ENCODE peak calls at places on chromosomes 7 and 10, in four cellular contexts. One of them, this sample, is unnamed.

GRCh38 chr7:52257890-52258289 is 777.5 kb upstream of the POM121L12 start:
- DNase-seq in neural progenitor cell: no peak
- DNase-seq in Panc1: no peak
- DNase-seq in fibroblast of lung: no peak
- DNase-seq in this sample: no peak

GRCh38 chr7:128115326-128115820 is 84.1 kb upstream of the LRRC4 start:
- DNase-seq in neural progenitor cell: no peak
- DNase-seq in Panc1: no peak
- DNase-seq in fibroblast of lung: no peak
- DNase-seq in this sample: no peak

GRCh38 chr7:117269895-117270294 is 53.0 kb downstream of the WNT2 start:
- DNase-seq in neural progenitor cell: no peak
- DNase-seq in Panc1: no peak
- DNase-seq in fibroblast of lung: peak; percentile 89
- DNase-seq in this sample: no peak

GRCh38 chr7:132189881-132190280 is 386.4 kb downstream of the PLXNA4 start:
- DNase-seq in neural progenitor cell: no peak
- DNase-seq in Panc1: no peak
- DNase-seq in fibroblast of lung: no peak
- DNase-seq in this sample: no peak

GRCh38 chr7:152862842-152863241 is 103.3 kb downstream of the ACTR3B start:
- DNase-seq in neural progenitor cell: no peak
- DNase-seq in Panc1: no peak
- DNase-seq in fibroblast of lung: no peak
- DNase-seq in this sample: no peak

GRCh38 chr7:95859434-95859833 is 87.1 kb downstream of the DYNC1I1 start:
- DNase-seq in neural progenitor cell: peak; percentile 18
- DNase-seq in Panc1: no peak
- DNase-seq in fibroblast of lung: peak; percentile 87
- DNase-seq in this sample: peak; percentile 50

GRCh38 chr7:81013036-81013435 is 94.2 kb upstream of the SEMA3C start:
- DNase-seq in neural progenitor cell: no peak
- DNase-seq in Panc1: peak; percentile 87
- DNase-seq in fibroblast of lung: peak; percentile 63
- DNase-seq in this sample: no peak

GRCh38 chr7:72435366-72435765 is 23.2 kb upstream of the CALN1 start:
- DNase-seq in neural progenitor cell: no peak
- DNase-seq in Panc1: no peak
- DNase-seq in fibroblast of lung: no peak
- DNase-seq in this sample: no peak

GRCh38 chr7:101669307-101669706 is 40.2 kb upstream of the MYL10 start:
- DNase-seq in neural progenitor cell: no peak
- DNase-seq in Panc1: no peak
- DNase-seq in fibroblast of lung: no peak
- DNase-seq in this sample: no peak

GRCh38 chr10:73647211-73647874 is 6.1 kb upstream of the MYOZ1 start:
- DNase-seq in neural progenitor cell: peak; percentile 90
- DNase-seq in Panc1: no peak
- DNase-seq in fibroblast of lung: peak; percentile 40
- DNase-seq in this sample: peak; percentile 96

GRCh38 chr7:129489491-129489890 is 12.8 kb upstream of the SMKR1 start:
- DNase-seq in neural progenitor cell: no peak
- DNase-seq in Panc1: no peak
- DNase-seq in fibroblast of lung: peak; percentile 98
- DNase-seq in this sample: no peak

GRCh38 chr10:51700228-51700835 is 937 bp upstream of the CSTF2T start:
- DNase-seq in neural progenitor cell: peak; percentile 19
- DNase-seq in Panc1: no peak
- DNase-seq in fibroblast of lung: peak; percentile 51
- DNase-seq in this sample: no peak

GRCh38 chr10:107576746-107577145 is 412.2 kb upstream of the SORCS1 start:
- DNase-seq in neural progenitor cell: no peak
- DNase-seq in Panc1: no peak
- DNase-seq in fibroblast of lung: no peak
- DNase-seq in this sample: no peak

GRCh38 chr7:44307301-44307900 is 18.0 kb downstream of the CAMK2B start:
- DNase-seq in neural progenitor cell: peak; percentile 63
- DNase-seq in Panc1: peak; percentile 18
- DNase-seq in fibroblast of lung: peak; percentile 39
- DNase-seq in this sample: peak; percentile 87

GRCh38 chr10:18350340-18350739 is 210.1 kb downstream of the CACNB2 start:
- DNase-seq in neural progenitor cell: no peak
- DNase-seq in Panc1: no peak
- DNase-seq in fibroblast of lung: no peak
- DNase-seq in this sample: no peak

GRCh38 chr10:19048479-19048878 is at the start of gene MALRD1:
- DNase-seq in neural progenitor cell: no peak
- DNase-seq in Panc1: no peak
- DNase-seq in fibroblast of lung: no peak
- DNase-seq in this sample: no peak

GRCh38 chr7:115478426-115478825 is 552.1 kb downstream of the TFEC start:
- DNase-seq in neural progenitor cell: no peak
- DNase-seq in Panc1: no peak
- DNase-seq in fibroblast of lung: peak; percentile 47
- DNase-seq in this sample: no peak

GRCh38 chr10:91576096-91576545 is 56.8 kb downstream of the PPP1R3C start:
- DNase-seq in neural progenitor cell: no peak
- DNase-seq in Panc1: no peak
- DNase-seq in fibroblast of lung: no peak
- DNase-seq in this sample: no peak

GRCh38 chr7:106959753-106960152 is 84.8 kb upstream of the PRKAR2B start:
- DNase-seq in neural progenitor cell: peak; percentile 47
- DNase-seq in Panc1: no peak
- DNase-seq in fibroblast of lung: no peak
- DNase-seq in this sample: no peak

GRCh38 chr10:110786172-110786571 is 85.6 kb upstream of the PDCD4 start:
- DNase-seq in neural progenitor cell: no peak
- DNase-seq in Panc1: no peak
- DNase-seq in fibroblast of lung: peak; percentile 28
- DNase-seq in this sample: no peak

GRCh38 chr10:88851706-88852105 is at the start of gene ANKRD22:
- DNase-seq in neural progenitor cell: no peak
- DNase-seq in Panc1: no peak
- DNase-seq in fibroblast of lung: peak; percentile 57
- DNase-seq in this sample: no peak

GRCh38 chr10:132616170-132616994 is 78.8 kb downstream of the INPP5A start:
- DNase-seq in neural progenitor cell: no peak
- DNase-seq in Panc1: no peak
- DNase-seq in fibroblast of lung: no peak
- DNase-seq in this sample: no peak

GRCh38 chr10:131785121-131785460 is 115.7 kb upstream of the PPP2R2D start:
- DNase-seq in neural progenitor cell: no peak
- DNase-seq in Panc1: no peak
- DNase-seq in fibroblast of lung: no peak
- DNase-seq in this sample: no peak

GRCh38 chr10:17472481-17473227 is 18.3 kb upstream of the ST8SIA6 start:
- DNase-seq in neural progenitor cell: no peak
- DNase-seq in Panc1: no peak
- DNase-seq in fibroblast of lung: no peak
- DNase-seq in this sample: no peak

GRCh38 chr10:48406204-48406603 is 99.7 kb downstream of the MAPK8 start:
- DNase-seq in neural progenitor cell: peak; percentile 26
- DNase-seq in Panc1: peak; percentile 15
- DNase-seq in fibroblast of lung: peak; percentile 58
- DNase-seq in this sample: no peak

GRCh38 chr10:110755781-110756180 is 111.6 kb downstream of the RBM20 start:
- DNase-seq in neural progenitor cell: no peak
- DNase-seq in Panc1: no peak
- DNase-seq in fibroblast of lung: no peak
- DNase-seq in this sample: no peak

GRCh38 chr10:67705921-67706320 is 9.9 kb upstream of the CTNNA3 start:
- DNase-seq in neural progenitor cell: no peak
- DNase-seq in Panc1: no peak
- DNase-seq in fibroblast of lung: no peak
- DNase-seq in this sample: no peak

GRCh38 chr10:80204801-80205477 is 398 bp downstream of the ANXA11 start:
- DNase-seq in neural progenitor cell: peak; percentile 57
- DNase-seq in Panc1: no peak
- DNase-seq in fibroblast of lung: peak; percentile 37
- DNase-seq in this sample: peak; percentile 81

GRCh38 chr10:60842694-60843093 is 64.4 kb downstream of the CDK1 start:
- DNase-seq in neural progenitor cell: no peak
- DNase-seq in Panc1: no peak
- DNase-seq in fibroblast of lung: no peak
- DNase-seq in this sample: no peak

GRCh38 chr10:3874988-3875841 is 90.2 kb upstream of the KLF6 start:
- DNase-seq in neural progenitor cell: no peak
- DNase-seq in Panc1: no peak
- DNase-seq in fibroblast of lung: no peak
- DNase-seq in this sample: no peak

GRCh38 chr7:18960735-18961134 is 156.7 kb downstream of the TWIST1 start:
- DNase-seq in neural progenitor cell: peak; percentile 9
- DNase-seq in Panc1: no peak
- DNase-seq in fibroblast of lung: no peak
- DNase-seq in this sample: no peak

GRCh38 chr7:901388-902154 is 25.2 kb downstream of the GET4 start:
- DNase-seq in neural progenitor cell: peak; percentile 96
- DNase-seq in Panc1: no peak
- DNase-seq in fibroblast of lung: peak; percentile 63
- DNase-seq in this sample: peak; percentile 100

GRCh38 chr7:107879400-107880035 is 11.5 kb upstream of the DLD start:
- DNase-seq in neural progenitor cell: peak; percentile 65
- DNase-seq in Panc1: peak; percentile 56
- DNase-seq in fibroblast of lung: peak; percentile 57
- DNase-seq in this sample: peak; percentile 75

GRCh38 chr10:5650664-5651063 is 15.7 kb downstream of the ASB13 start:
- DNase-seq in neural progenitor cell: no peak
- DNase-seq in Panc1: no peak
- DNase-seq in fibroblast of lung: no peak
- DNase-seq in this sample: no peak
- H3K4me1 ChIP-seq in neural progenitor cell: no peaks in the 10 kb centered on the region
- H3K4me1 ChIP-seq in Panc1: no peaks in the 10 kb centered on the region
- H3K4me1 ChIP-seq in fibroblast of lung: no peaks in the 10 kb centered on the region
- H3K4me1 ChIP-seq in this sample: no peaks in the 10 kb centered on the region

GRCh38 chr10:124713679-124714298 is 30.4 kb downstream of the FAM53B start:
- DNase-seq in neural progenitor cell: no peak
- DNase-seq in Panc1: no peak
- DNase-seq in fibroblast of lung: no peak
- DNase-seq in this sample: no peak

GRCh38 chr10:124715479-124715878 is 28.7 kb downstream of the FAM53B start:
- DNase-seq in neural progenitor cell: no peak
- DNase-seq in Panc1: no peak
- DNase-seq in fibroblast of lung: no peak
- DNase-seq in this sample: no peak

GRCh38 chr10:124710266-124710881 is 33.8 kb downstream of the FAM53B start:
- DNase-seq in neural progenitor cell: no peak
- DNase-seq in Panc1: no peak
- DNase-seq in fibroblast of lung: no peak
- DNase-seq in this sample: no peak

GRCh38 chr10:124711145-124711544 is 33.0 kb downstream of the FAM53B start:
- DNase-seq in neural progenitor cell: no peak
- DNase-seq in Panc1: no peak
- DNase-seq in fibroblast of lung: no peak
- DNase-seq in this sample: no peak

DNA sequence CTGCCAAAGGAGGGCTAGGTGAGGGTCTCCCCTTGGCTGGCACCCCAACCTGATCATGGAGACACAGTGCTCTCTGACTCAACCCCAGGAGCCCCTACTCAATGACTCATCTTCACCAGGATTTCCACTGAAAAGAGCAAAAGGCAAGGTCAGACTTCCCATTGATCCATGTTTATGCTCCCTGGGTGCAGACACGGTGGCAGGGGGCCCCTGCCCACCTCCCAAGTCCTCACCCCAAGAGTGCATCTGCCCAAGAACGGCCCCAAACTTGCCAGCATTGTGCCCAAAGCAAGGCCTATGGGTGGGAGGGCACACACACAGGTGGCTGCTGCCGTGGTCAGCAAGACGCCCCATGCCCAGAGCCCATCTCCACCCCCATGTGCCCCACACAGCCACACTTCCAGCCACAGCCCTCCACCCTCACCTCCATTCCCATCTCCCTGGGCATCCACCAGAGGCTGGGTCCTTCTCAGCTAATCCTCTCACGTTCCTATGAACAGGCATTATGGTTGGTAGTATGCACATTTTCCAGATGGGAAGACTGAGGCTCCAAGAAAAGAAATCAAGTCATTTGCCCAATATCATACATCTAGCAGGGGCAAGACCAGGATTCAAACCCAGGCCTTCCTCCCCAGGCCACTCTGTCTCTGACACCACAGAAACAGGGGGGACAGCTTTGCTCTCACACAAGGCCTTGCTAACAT is 31.3 kb downstream of the FAM53B start:
- DNase-seq in neural progenitor cell: no peak
- DNase-seq in Panc1: no peak
- DNase-seq in fibroblast of lung: no peak
- DNase-seq in this sample: no peak
- H3K4me1 ChIP-seq in neural progenitor cell: peaks cover 37% of the 10 kb centered on the region
- H3K4me1 ChIP-seq in Panc1: peaks cover 12% of the 10 kb centered on the region
- H3K4me1 ChIP-seq in fibroblast of lung: no peaks in the 10 kb centered on the region
- H3K4me1 ChIP-seq in this sample: peaks cover 26% of the 10 kb centered on the region

DNA sequence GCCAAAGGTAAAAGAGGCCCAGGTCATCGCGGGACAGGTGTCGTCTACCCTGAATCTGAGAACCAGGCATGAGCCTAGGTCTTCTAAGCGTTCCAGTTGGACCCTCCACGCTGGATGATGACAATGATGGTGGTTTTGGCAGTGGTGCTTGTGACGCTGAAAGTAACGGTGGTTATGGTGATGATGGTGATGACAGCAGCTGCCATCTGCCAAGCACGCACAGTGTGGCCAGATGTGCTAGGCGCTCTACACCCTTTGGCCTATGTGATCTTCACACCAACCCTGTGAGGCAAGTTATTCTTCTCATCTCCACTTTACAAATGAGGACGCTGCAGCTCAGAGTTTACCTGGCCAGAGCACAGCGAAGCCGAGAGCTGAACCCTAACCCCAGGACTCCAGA is 93.9 kb downstream of the FAM53B start:
- DNase-seq in neural progenitor cell: no peak
- DNase-seq in Panc1: no peak
- DNase-seq in fibroblast of lung: no peak
- DNase-seq in this sample: no peak
- H3K4me1 ChIP-seq in neural progenitor cell: peaks cover 33% of the 10 kb centered on the region
- H3K4me1 ChIP-seq in Panc1: peaks cover 12% of the 10 kb centered on the region
- H3K4me1 ChIP-seq in fibroblast of lung: peaks cover 27% of the 10 kb centered on the region
- H3K4me1 ChIP-seq in this sample: peaks cover 91% of the 10 kb centered on the region

DNA sequence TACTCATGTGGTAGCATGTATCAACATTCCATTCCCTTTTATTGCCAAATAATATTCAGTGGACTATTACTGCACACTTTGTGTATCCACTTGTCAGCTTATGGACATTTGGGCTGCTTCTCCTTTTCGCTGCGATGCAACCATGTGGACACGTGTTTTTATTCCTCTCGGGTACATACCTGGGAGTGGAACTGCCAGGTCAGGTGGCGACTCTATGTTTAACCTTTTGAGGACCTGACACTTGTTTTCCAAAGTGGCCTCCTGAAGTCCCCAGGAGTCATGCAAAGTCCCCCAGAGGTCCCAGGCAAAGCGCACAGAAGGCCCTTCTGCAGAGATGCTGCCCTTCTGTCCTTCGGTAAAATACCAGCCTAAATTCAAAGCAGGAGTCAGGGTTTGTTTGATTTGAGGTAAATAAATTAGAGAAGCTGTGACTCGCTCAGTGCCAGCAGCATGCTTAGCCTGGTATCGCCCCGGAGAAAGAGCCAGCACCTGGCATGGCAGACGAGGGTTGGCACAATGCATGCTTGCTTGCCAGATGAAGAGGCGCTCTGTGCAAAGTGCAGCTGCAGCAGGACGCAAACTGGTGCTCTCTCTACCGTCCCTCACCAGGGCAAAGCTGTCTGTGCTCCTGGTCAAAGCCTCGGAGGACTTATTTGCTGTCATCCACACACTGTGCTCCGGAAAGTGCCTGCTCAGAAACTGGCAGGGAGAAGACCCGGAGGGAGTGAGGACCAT is 37.8 kb downstream of the HIPK2 start:
- DNase-seq in neural progenitor cell: no peak
- DNase-seq in Panc1: no peak
- DNase-seq in fibroblast of lung: no peak
- DNase-seq in this sample: no peak
- H3K4me1 ChIP-seq in neural progenitor cell: peaks cover 15% of the 10 kb centered on the region
- H3K4me1 ChIP-seq in Panc1: peaks cover 49% of the 10 kb centered on the region
- H3K4me1 ChIP-seq in fibroblast of lung: peaks cover 10% of the 10 kb centered on the region
- H3K4me1 ChIP-seq in this sample: peaks cover 28% of the 10 kb centered on the region

This sample was measured in SK-N-SH.